ENCODE peak calls at places on chromosomes 3 and 15, in eight cellular contexts. One of them, this sample, is unnamed.

GRCh38 chr3:150059729-150060128 is 89.0 kb upstream of the PFN2 start:
- DNase-seq in activated CD8-positive, alpha-beta memory T cell treated with anti-CD3 and anti-CD28 coated beads, Interleukin-2, amount 50 U/mL, for 48 hours: no peak
- DNase-seq in occipital lobe: no peak
- DNase-seq in GM20000: no peak
- DNase-seq in progenitor cell of endocrine pancreas: no peak
- DNase-seq in upper lobe of right lung: no peak
- DNase-seq in adrenal gland: no peak
- DNase-seq in HepG2: no peak
- DNase-seq in this sample: no peak

GRCh38 chr3:25587975-25588374 is 76.7 kb downstream of the TOP2B start:
- DNase-seq in HepG2: no peak
- DNase-seq in GM20000: no peak
- DNase-seq in progenitor cell of endocrine pancreas: no peak
- DNase-seq in adrenal gland: no peak
- DNase-seq in upper lobe of right lung: no peak
- DNase-seq in occipital lobe: no peak
- DNase-seq in activated CD8-positive, alpha-beta memory T cell treated with anti-CD3 and anti-CD28 coated beads, Interleukin-2, amount 50 U/mL, for 48 hours: no peak
- DNase-seq in this sample: no peak

GRCh38 chr3:184040010-184040409 is 8.5 kb downstream of the HTR3D start:
- DNase-seq in HepG2: peak
- DNase-seq in progenitor cell of endocrine pancreas: no peak
- DNase-seq in adrenal gland: no peak
- DNase-seq in activated CD8-positive, alpha-beta memory T cell treated with anti-CD3 and anti-CD28 coated beads, Interleukin-2, amount 50 U/mL, for 48 hours: no peak
- DNase-seq in GM20000: no peak
- DNase-seq in upper lobe of right lung: no peak
- DNase-seq in occipital lobe: no peak
- DNase-seq in this sample: peak

GRCh38 chr3:159586587-159587202 is 401.9 kb upstream of the IL12A start:
- DNase-seq in progenitor cell of endocrine pancreas: peak
- DNase-seq in upper lobe of right lung: no peak
- DNase-seq in HepG2: peak
- DNase-seq in occipital lobe: no peak
- DNase-seq in adrenal gland: no peak
- DNase-seq in GM20000: no peak
- DNase-seq in activated CD8-positive, alpha-beta memory T cell treated with anti-CD3 and anti-CD28 coated beads, Interleukin-2, amount 50 U/mL, for 48 hours: no peak
- DNase-seq in this sample: peak

GRCh38 chr3:72960812-72961518 is 35.6 kb upstream of the PPP4R2 start:
- DNase-seq in upper lobe of right lung: no peak
- DNase-seq in adrenal gland: peak
- DNase-seq in occipital lobe: no peak
- DNase-seq in GM20000: no peak
- DNase-seq in activated CD8-positive, alpha-beta memory T cell treated with anti-CD3 and anti-CD28 coated beads, Interleukin-2, amount 50 U/mL, for 48 hours: peak
- DNase-seq in progenitor cell of endocrine pancreas: no peak
- DNase-seq in HepG2: peak
- DNase-seq in this sample: peak

GRCh38 chr3:29153811-29154210 is 127.1 kb upstream of the RBMS3 start:
- DNase-seq in HepG2: no peak
- DNase-seq in progenitor cell of endocrine pancreas: no peak
- DNase-seq in GM20000: no peak
- DNase-seq in activated CD8-positive, alpha-beta memory T cell treated with anti-CD3 and anti-CD28 coated beads, Interleukin-2, amount 50 U/mL, for 48 hours: no peak
- DNase-seq in occipital lobe: no peak
- DNase-seq in adrenal gland: no peak
- DNase-seq in upper lobe of right lung: no peak
- DNase-seq in this sample: no peak

GRCh38 chr15:99449514-99449913 is 116.3 kb upstream of the MEF2A start:
- DNase-seq in HepG2: no peak
- DNase-seq in upper lobe of right lung: no peak
- DNase-seq in progenitor cell of endocrine pancreas: no peak
- DNase-seq in GM20000: peak
- DNase-seq in adrenal gland: no peak
- DNase-seq in activated CD8-positive, alpha-beta memory T cell treated with anti-CD3 and anti-CD28 coated beads, Interleukin-2, amount 50 U/mL, for 48 hours: no peak
- DNase-seq in occipital lobe: no peak
- DNase-seq in this sample: no peak

GRCh38 chr3:28575100-28575747 is 226.6 kb upstream of the AZI2 start:
- DNase-seq in activated CD8-positive, alpha-beta memory T cell treated with anti-CD3 and anti-CD28 coated beads, Interleukin-2, amount 50 U/mL, for 48 hours: peak
- DNase-seq in progenitor cell of endocrine pancreas: peak
- DNase-seq in GM20000: no peak
- DNase-seq in upper lobe of right lung: peak
- DNase-seq in occipital lobe: no peak
- DNase-seq in HepG2: no peak
- DNase-seq in adrenal gland: no peak
- DNase-seq in this sample: no peak

GRCh38 chr15:93348711-93349110 is 259.7 kb upstream of the RGMA start:
- DNase-seq in progenitor cell of endocrine pancreas: no peak
- DNase-seq in upper lobe of right lung: no peak
- DNase-seq in HepG2: no peak
- DNase-seq in adrenal gland: no peak
- DNase-seq in activated CD8-positive, alpha-beta memory T cell treated with anti-CD3 and anti-CD28 coated beads, Interleukin-2, amount 50 U/mL, for 48 hours: no peak
- DNase-seq in GM20000: no peak
- DNase-seq in occipital lobe: no peak
- DNase-seq in this sample: no peak

GRCh38 chr3:66350601-66351000 is 129.8 kb downstream of the SLC25A26 start:
- DNase-seq in occipital lobe: no peak
- DNase-seq in activated CD8-positive, alpha-beta memory T cell treated with anti-CD3 and anti-CD28 coated beads, Interleukin-2, amount 50 U/mL, for 48 hours: no peak
- DNase-seq in HepG2: no peak
- DNase-seq in upper lobe of right lung: no peak
- DNase-seq in adrenal gland: no peak
- DNase-seq in GM20000: no peak
- DNase-seq in progenitor cell of endocrine pancreas: no peak
- DNase-seq in this sample: no peak